ENCODE peak calls at places on chromosomes 3 and 15, in six cellular contexts. W is neuronal stem cell, T is mesenchymal stem cell, V is IMR-90, K is H1, X is H9. E is an unnamed sample.

GRCh38 chr15:95247068-95247984 is 1016.0 kb downstream of the MCTP2 start:
- DNase-seq in T (peak), V (peak), W (no peak), K (no peak), X (no peak), E (peak)

GRCh38 chr3:149004622-149005021 is 13.3 kb downstream of the GYG1 start:
- DNase-seq in V (peak), W (no peak), T (peak), X (no peak), K (no peak), E (peak)

GRCh38 chr3:52015431-52016256 is 19.9 kb upstream of the RPL29 start:
- DNase-seq in V (no peak), T (no peak), X (no peak), W (no peak), K (no peak), E (no peak)

GRCh38 chr3:151107701-151108100 is 22.2 kb downstream of the MED12L start:
- DNase-seq in V (no peak), K (no peak), X (no peak), T (peak), W (peak), E (no peak)

GRCh38 chr3:99167016-99167415 is 265.5 kb upstream of the DCBLD2 start:
- DNase-seq in V (no peak), T (no peak), K (no peak), X (no peak), W (no peak), E (no peak)

GRCh38 chr15:98883504-98883903 is 124.1 kb downstream of the PGPEP1L start:
- DNase-seq in X (no peak), T (no peak), K (no peak), W (no peak), V (no peak), E (no peak)

GRCh38 chr3:119973276-119973675 is 121.0 kb downstream of the GSK3B start:
- DNase-seq in K (no peak), W (no peak), X (no peak), T (no peak), V (peak), E (peak)

GRCh38 chr15:39747326-39747725 is 35.3 kb downstream of the FSIP1 start:
- DNase-seq in W (no peak), K (no peak), V (peak), X (no peak), T (peak), E (no peak)

GRCh38 chr3:120092444-120092843 is 1.8 kb downstream of the GSK3B start:
- DNase-seq in W (no peak), K (no peak), T (no peak), X (no peak), V (no peak), E (no peak)

GRCh38 chr15:77017761-77018720 is 23.1 kb downstream of the PSTPIP1 start:
- DNase-seq in T (no peak), V (no peak), X (no peak), W (no peak), K (no peak), E (no peak)

GRCh38 chr3:149604125-149604851 is 53.5 kb downstream of the WWTR1 start:
- DNase-seq in W (no peak), X (peak), K (no peak), V (peak), T (no peak), E (peak)

GRCh38 chr15:69172854-69173253 is 12.4 kb downstream of the GLCE start:
- DNase-seq in K (no peak), V (no peak), W (no peak), X (no peak), T (no peak), E (no peak)

GRCh38 chr15:42184736-42185135 is 23.4 kb downstream of the VPS39 start:
- DNase-seq in V (no peak), X (no peak), K (no peak), W (no peak), T (no peak), E (no peak)

GRCh38 chr3:29822051-29822450 is 541.2 kb downstream of the RBMS3 start:
- DNase-seq in V (peak), T (peak), W (no peak), X (no peak), K (no peak), E (no peak)

GRCh38 chr3:184240384-184241140 is 8.2 kb downstream of the ALG3 start:
- DNase-seq in V (peak), W (no peak), X (no peak), K (peak), T (peak), E (no peak)

GRCh38 chr3:64143399-64144130 is 81.7 kb downstream of the PRICKLE2 start:
- DNase-seq in W (no peak), T (peak), K (no peak), V (peak), X (no peak), E (peak)

GRCh38 chr15:79007066-79007465 is 62.2 kb upstream of the CTSH start:
- DNase-seq in W (peak), T (peak), K (peak), V (peak), X (peak), E (peak)

GRCh38 chr15:68383161-68384074 is 48.5 kb downstream of the ITGA11 start:
- DNase-seq in T (peak), X (peak), W (peak), V (peak), K (peak), E (peak)

GRCh38 chr3:59611649-59612431 is 562.0 kb upstream of the CFAP20DC start:
- DNase-seq in K (no peak), X (no peak), W (no peak), T (no peak), V (no peak), E (no peak)

GRCh38 chr3:4571690-4572334 is 78.7 kb downstream of the ITPR1 start:
- DNase-seq in K (no peak), V (no peak), X (no peak), T (peak), W (no peak), E (no peak)

GRCh38 chr3:47385007-47385406 is 4.2 kb downstream of the PTPN23 start:
- DNase-seq in V (peak), X (no peak), W (no peak), K (no peak), T (no peak), E (peak)

GRCh38 chr3:134477938-134478337 is 7.8 kb downstream of the ANAPC13 start:
- DNase-seq in W (no peak), T (no peak), X (no peak), K (no peak), V (no peak), E (peak)

DNA sequence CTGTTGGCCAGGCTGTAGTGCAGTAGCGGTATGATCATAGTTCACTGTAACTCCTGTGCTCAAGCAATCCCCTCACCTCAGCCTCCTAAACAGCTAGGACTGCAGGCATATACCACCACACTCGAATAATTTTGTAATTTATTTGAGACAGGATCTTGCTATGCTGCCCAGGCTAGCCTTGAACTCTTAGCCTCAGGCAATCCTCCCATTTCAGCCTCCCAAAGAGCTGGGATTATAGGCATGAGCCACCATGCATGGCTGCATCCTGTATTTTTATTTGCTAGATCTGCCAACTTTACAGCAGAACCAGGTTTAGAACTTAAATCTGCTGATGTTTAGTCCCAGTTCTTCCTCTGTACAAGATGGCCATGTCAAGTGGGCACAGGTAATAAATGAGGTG is 69.6 kb downstream of the ERC2 start:
- DNase-seq in W (no peak), V (no peak), K (no peak), T (no peak), X (no peak), E (no peak)
- H4K91ac ChIP-seq in W (no peak), V (no peak), K (no peak), T (no peak), X (no peak), E (no peak)

GRCh38 chr15:84818221-84819131 is 1.3 kb downstream of the ALPK3 start:
- DNase-seq in V (peak), X (peak), W (peak), T (peak), K (no peak), E (no peak)
- H2BK5ac ChIP-seq in V (no peak), X (no peak), W (peak), T (peak), K (peak), E (peak)

DNA sequence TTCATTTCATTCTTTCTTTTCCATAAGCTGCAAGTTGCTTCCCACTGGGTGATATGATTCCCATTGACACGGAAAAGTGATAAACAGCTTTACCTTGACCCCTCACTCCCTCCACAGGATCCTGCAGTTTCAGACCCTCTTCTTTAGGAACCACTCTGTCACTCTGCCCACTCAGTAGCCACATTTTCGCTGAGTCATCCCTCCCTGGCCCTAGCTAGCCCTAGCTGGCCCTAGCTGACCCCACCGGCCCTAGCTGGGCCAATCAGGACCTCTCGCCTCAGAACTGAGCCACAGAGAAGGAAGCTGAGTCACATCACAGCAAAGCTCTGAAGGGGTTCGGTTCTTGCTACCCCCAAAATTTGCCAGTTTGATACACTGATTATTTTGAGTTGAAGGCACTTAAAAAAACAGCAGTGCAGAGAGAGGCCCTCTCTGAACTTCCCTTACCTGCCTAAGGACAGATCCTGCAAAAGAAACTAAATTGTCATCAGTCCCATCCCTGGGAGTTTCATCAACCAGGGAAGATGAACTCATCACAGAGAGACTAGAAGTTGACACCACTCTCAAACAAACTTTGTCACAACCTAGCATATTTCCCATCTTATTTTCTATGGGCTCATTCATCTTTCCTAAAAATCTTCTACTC is 233.5 kb upstream of the PROK2 start:
- DNase-seq in W (no peak), T (peak), V (peak), X (no peak), K (no peak), E (no peak)
- H2AK5ac ChIP-seq in W (no peak), T (no peak), V (no peak), X (no peak), K (no peak), E (no peak)

DNA sequence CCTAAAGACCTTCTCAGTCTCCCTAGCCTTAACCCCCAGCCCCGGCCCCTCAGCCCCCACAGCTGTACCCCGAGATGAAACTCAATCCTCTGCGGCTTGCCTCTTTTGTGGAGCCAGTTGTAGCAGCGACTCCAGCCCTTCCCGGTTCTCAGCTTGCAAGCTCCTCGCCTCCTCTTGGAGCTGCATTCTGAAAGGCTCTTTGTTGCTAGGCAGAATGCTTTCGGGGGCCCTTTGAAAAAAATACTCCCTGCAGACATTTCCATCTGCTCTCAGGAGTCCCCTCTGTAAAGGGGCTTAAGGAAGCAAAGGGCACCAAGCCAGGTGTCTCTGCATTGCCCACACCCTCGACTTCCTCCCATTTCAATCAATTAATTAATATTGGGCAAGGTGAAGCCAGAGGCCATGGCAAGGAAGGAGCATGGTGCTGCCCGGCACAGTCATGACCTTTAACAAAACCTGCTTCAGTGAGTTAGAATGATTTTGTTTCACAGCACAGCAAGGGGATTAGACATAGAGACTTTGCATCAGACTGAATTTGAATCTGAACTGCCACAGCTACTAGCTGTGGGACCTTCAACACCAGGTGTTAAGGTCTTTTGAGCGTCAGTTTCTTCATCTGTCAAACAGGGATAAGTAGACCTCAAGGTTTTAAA is 65.5 kb downstream of the SRGAP3 start:
- DNase-seq in V (no peak), K (peak), T (no peak), X (peak), W (peak), E (no peak)
- H4K91ac ChIP-seq in V (no peak), K (no peak), T (no peak), X (no peak), W (no peak), E (no peak)

DNA sequence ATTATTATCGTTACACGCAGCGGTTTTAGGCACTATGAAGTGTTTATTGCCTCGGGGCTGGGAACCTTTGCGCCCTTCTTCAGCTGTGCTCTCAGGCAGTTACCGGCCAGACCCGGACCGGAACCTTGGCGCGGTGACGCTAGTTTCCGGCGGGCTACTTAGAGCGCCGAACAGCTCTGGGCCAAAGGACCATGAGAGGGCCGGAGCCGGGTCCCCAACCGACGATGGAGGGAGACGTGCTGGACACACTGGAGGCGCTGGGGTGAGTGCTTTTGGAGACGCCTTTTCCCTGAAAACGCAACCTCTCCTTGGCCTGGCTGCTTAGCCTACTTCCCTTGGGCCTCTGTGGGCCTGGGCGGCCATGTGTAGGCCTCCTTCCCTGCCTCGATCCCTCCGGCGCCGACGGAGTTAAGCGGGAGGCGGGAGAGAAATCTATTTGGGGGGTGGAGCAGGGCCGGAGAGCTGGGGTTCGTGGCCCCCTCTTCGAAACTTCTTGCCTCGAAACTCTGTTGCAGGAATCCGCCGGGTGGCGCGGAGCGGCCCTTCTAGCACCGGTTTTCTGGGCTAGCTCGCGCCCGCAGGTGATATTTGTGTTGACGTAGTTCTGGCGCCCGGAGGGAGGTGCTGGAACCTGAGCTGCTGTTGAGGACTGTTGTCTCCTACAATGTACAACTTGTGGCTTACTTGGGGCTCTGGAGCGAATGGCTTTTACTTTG is at the start of gene FAM98B:
- DNase-seq in W (peak), K (peak), V (peak), T (peak), X (peak), E (peak)
- H2BK5ac ChIP-seq in W (peak), K (peak), V (peak), T (peak), X (peak), E (peak)

GRCh38 chr15:58566029-58566428 is 134.2 kb downstream of the LIPC start:
- DNase-seq in W (no peak), T (no peak), X (no peak), V (no peak), K (peak), E (peak)

GRCh38 chr15:58565620-58566019 is 133.8 kb downstream of the LIPC start:
- DNase-seq in K (peak), V (no peak), X (no peak), W (no peak), T (no peak), E (no peak)

GRCh38 chr15:58569455-58569854 is 137.7 kb downstream of the LIPC start:
- DNase-seq in V (no peak), K (no peak), W (no peak), T (no peak), X (no peak), E (no peak)

GRCh38 chr15:58564967-58565366 is 133.2 kb downstream of the LIPC start:
- DNase-seq in K (peak), X (no peak), W (no peak), V (no peak), T (no peak), E (no peak)

GRCh38 chr15:58568157-58568571 is 136.4 kb downstream of the LIPC start:
- DNase-seq in W (no peak), T (no peak), K (peak), V (no peak), X (no peak), E (peak)
- H2AK5ac ChIP-seq in W (no peak), T (no peak), K (no peak), V (no peak), X (no peak), E (no peak)

GRCh38 chr15:90191344-90191687 is 9.8 kb upstream of the SEMA4B start:
- DNase-seq in V (no peak), T (no peak), X (no peak), W (no peak), K (no peak), E (no peak)
- H4K91ac ChIP-seq in V (no peak), T (no peak), X (no peak), W (no peak), K (no peak), E (no peak)

DNA sequence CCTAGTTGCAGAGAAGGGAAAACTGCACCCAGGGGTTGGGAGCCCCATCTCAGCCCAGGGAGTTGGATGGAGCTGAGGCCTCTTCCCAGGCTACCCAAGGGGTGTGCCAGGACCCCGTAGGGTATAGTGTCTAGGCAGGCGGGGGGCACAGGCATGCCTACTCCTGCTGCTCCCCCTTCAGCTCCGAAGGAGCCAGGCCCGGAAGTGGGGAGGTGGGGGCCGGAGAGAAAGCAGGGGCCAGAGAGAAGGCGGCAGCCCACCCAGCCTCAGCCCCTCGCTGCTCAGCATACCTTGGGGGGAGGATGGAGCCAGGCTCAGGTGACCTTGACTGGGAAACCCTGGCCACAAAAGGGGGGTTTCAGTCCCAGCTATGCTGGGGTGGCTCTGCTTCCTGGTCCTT is 1.4 kb downstream of the SEMA3F start:
- DNase-seq in X (no peak), K (peak), T (no peak), V (no peak), W (no peak), E (no peak)
- H2BK5ac ChIP-seq in X (no peak), K (peak), T (no peak), V (peak), W (peak), E (no peak)

E was measured in trophoblast cell.